ENCODE peak calls at places on chromosomes 5 and 9, in seven cellular contexts. L is OCI-LY7, D is AG04449, S is NT2/D1, Z is astrocyte of the cerebellum, B is A549, V is choroid plexus epithelial cell. N is an unnamed sample.

GRCh38 chr5:137743031-137743640 is 7.2 kb upstream of the KLHL3 start:
- DNase-seq in L (peak), D (no peak), S (peak), Z (peak), B (peak), V (peak), N (no peak)

GRCh38 chr5:93809430-93809829 is 68.0 kb upstream of the POU5F2 start:
- DNase-seq in L (no peak), D (no peak), S (no peak), Z (no peak), B (no peak), V (no peak), N (no peak)

GRCh38 chr9:34403554-34404380 is 27.1 kb upstream of the MYORG start:
- DNase-seq in L (peak), D (no peak), S (peak), Z (peak), B (peak), V (peak), N (peak)

GRCh38 chr9:70470050-70471015 is 55.9 kb upstream of the KLF9 start:
- DNase-seq in L (no peak), D (no peak), S (no peak), Z (no peak), B (no peak), V (no peak), N (no peak)

GRCh38 chr9:106146066-106146840 is 451.9 kb downstream of the TMEM38B start:
- DNase-seq in L (no peak), D (no peak), S (no peak), Z (no peak), B (no peak), V (no peak), N (no peak)

GRCh38 chr9:136629001-136629878 is 33.5 kb upstream of the EGFL7 start:
- DNase-seq in L (no peak), D (no peak), S (no peak), Z (no peak), B (no peak), V (no peak), N (peak)

GRCh38 chr9:133370680-133371079 is 5.2 kb downstream of the SURF4 start:
- DNase-seq in L (no peak), D (no peak), S (no peak), Z (no peak), B (no peak), V (no peak), N (no peak)

GRCh38 chr5:37478495-37478894 is 99.4 kb downstream of the WDR70 start:
- DNase-seq in L (no peak), D (no peak), S (no peak), Z (no peak), B (no peak), V (no peak), N (no peak)

GRCh38 chr5:89008291-89008690 is 125.3 kb upstream of the MEF2C start:
- DNase-seq in L (no peak), D (no peak), S (no peak), Z (no peak), B (no peak), V (no peak), N (no peak)

GRCh38 chr5:128536229-128536860 is 1.7 kb downstream of the FBN2 start:
- DNase-seq in L (no peak), D (no peak), S (no peak), Z (no peak), B (no peak), V (peak), N (no peak)

GRCh38 chr5:109611505-109611904 is 78.2 kb upstream of the MAN2A1 start:
- DNase-seq in L (no peak), D (no peak), S (no peak), Z (no peak), B (no peak), V (no peak), N (no peak)

GRCh38 chr5:44932922-44933585 is 124.3 kb downstream of the MRPS30 start:
- DNase-seq in L (no peak), D (no peak), S (no peak), Z (no peak), B (no peak), V (no peak), N (no peak)

GRCh38 chr5:6260846-6261245 is 117.5 kb downstream of the MED10 start:
- DNase-seq in L (no peak), D (no peak), S (no peak), Z (no peak), B (no peak), V (no peak), N (no peak)

GRCh38 chr5:172407241-172407691 is 47.1 kb downstream of the SH3PXD2B start:
- DNase-seq in L (no peak), D (no peak), S (no peak), Z (no peak), B (no peak), V (no peak), N (no peak)

GRCh38 chr9:134067904-134068741 is at the start of gene BRD3:
- DNase-seq in L (peak), D (peak), S (peak), Z (peak), B (peak), V (peak), N (peak)

GRCh38 chr9:125989524-125990180 is 242.5 kb downstream of the PBX3 start:
- DNase-seq in L (no peak), D (no peak), S (no peak), Z (no peak), B (no peak), V (no peak), N (no peak)

GRCh38 chr5:60346391-60346790 is 353.6 kb downstream of the DEPDC1B start:
- DNase-seq in L (no peak), D (no peak), S (no peak), Z (no peak), B (no peak), V (no peak), N (no peak)

GRCh38 chr5:169070413-169070812 is 230.5 kb downstream of the SLIT3 start:
- DNase-seq in L (no peak), D (no peak), S (no peak), Z (no peak), B (no peak), V (no peak), N (no peak)

GRCh38 chr5:174231961-174232487 is 186.5 kb downstream of the NSG2 start:
- DNase-seq in L (no peak), D (peak), S (no peak), Z (peak), B (no peak), V (peak), N (no peak)

GRCh38 chr5:173501271-173501670 is 115.2 kb downstream of the BOD1 start:
- DNase-seq in L (no peak), D (no peak), S (no peak), Z (no peak), B (no peak), V (no peak), N (no peak)

GRCh38 chr5:92777421-92777820 is 803.6 kb downstream of the NR2F1-AS1 start:
- DNase-seq in L (no peak), D (no peak), S (no peak), Z (no peak), B (no peak), V (no peak), N (no peak)

GRCh38 chr5:37776826-37777225 is 63.0 kb downstream of the GDNF start:
- DNase-seq in L (no peak), D (peak), S (no peak), Z (no peak), B (no peak), V (peak), N (no peak)

GRCh38 chr9:129075996-129076639 is 4.8 kb upstream of the DOLPP1 start:
- DNase-seq in L (no peak), D (no peak), S (no peak), Z (no peak), B (no peak), V (no peak), N (no peak)

GRCh38 chr9:78808087-78808486 is 511.2 kb downstream of the PSAT1 start:
- DNase-seq in L (no peak), D (no peak), S (no peak), Z (no peak), B (no peak), V (no peak), N (no peak)

GRCh38 chr9:123798203-123798602 is 131.7 kb downstream of the DENND1A start:
- DNase-seq in L (no peak), D (no peak), S (no peak), Z (no peak), B (no peak), V (no peak), N (no peak)

GRCh38 chr9:114849450-114849849 is 43.6 kb upstream of the TNFSF15 start:
- DNase-seq in L (no peak), D (no peak), S (no peak), Z (no peak), B (no peak), V (no peak), N (no peak)

GRCh38 chr5:138601444-138601843 is 26.2 kb upstream of the HSPA9 start:
- DNase-seq in L (no peak), D (peak), S (no peak), Z (peak), B (no peak), V (peak), N (no peak)

GRCh38 chr5:68456756-68457217 is 241.2 kb downstream of the PIK3R1 start:
- DNase-seq in L (no peak), D (no peak), S (no peak), Z (no peak), B (peak), V (peak), N (no peak)

GRCh38 chr5:78888580-78889187 is 96.4 kb downstream of the ARSB start:
- DNase-seq in L (no peak), D (no peak), S (no peak), Z (no peak), B (no peak), V (peak), N (peak)

GRCh38 chr9:131382850-131383729 is 10.8 kb upstream of the PRRC2B start:
- DNase-seq in L (no peak), D (no peak), S (peak), Z (peak), B (peak), V (peak), N (no peak)

GRCh38 chr9:13755551-13755950 is 476.1 kb upstream of the MPDZ start:
- DNase-seq in L (no peak), D (no peak), S (no peak), Z (no peak), B (no peak), V (no peak), N (no peak)

GRCh38 chr9:131276891-131277672 is 772 bp upstream of the FAM78A start:
- DNase-seq in L (peak), D (no peak), S (no peak), Z (no peak), B (no peak), V (no peak), N (no peak)

GRCh38 chr5:148452499-148453193 is 68.9 kb downstream of the FBXO38 start:
- DNase-seq in L (no peak), D (no peak), S (no peak), Z (no peak), B (no peak), V (no peak), N (no peak)

GRCh38 chr5:14063117-14063516 is 80.0 kb upstream of the TRIO start:
- DNase-seq in L (no peak), D (no peak), S (no peak), Z (no peak), B (no peak), V (no peak), N (no peak)

GRCh38 chr9:70106571-70106970 is 62.9 kb downstream of the MAMDC2 start:
- DNase-seq in L (no peak), D (no peak), S (no peak), Z (no peak), B (no peak), V (no peak), N (no peak)

GRCh38 chr9:20729545-20729944 is 45.5 kb downstream of the FOCAD start:
- DNase-seq in L (no peak), D (no peak), S (no peak), Z (no peak), B (no peak), V (peak), N (no peak)

GRCh38 chr5:77669677-77670076 is 31.2 kb upstream of the OTP start:
- DNase-seq in L (no peak), D (no peak), S (no peak), Z (no peak), B (no peak), V (no peak), N (no peak)

GRCh38 chr9:134174526-134175290 is 10.3 kb upstream of the RNU6ATAC start:
- DNase-seq in L (no peak), D (no peak), S (no peak), Z (no peak), B (no peak), V (no peak), N (no peak)

GRCh38 chr5:32339198-32339597 is 26.5 kb upstream of the MTMR12 start:
- DNase-seq in L (peak), D (no peak), S (no peak), Z (no peak), B (no peak), V (peak), N (no peak)

GRCh38 chr9:99822596-99823391 is 1.1 kb downstream of the NR4A3 start:
- DNase-seq in L (peak), D (no peak), S (no peak), Z (no peak), B (peak), V (peak), N (peak)

GRCh38 chr9:99826579-99826978 is 4.9 kb downstream of the NR4A3 start:
- DNase-seq in L (no peak), D (no peak), S (no peak), Z (no peak), B (no peak), V (no peak), N (no peak)

GRCh38 chr9:99823392-99824377 is 2.0 kb downstream of the NR4A3 start:
- DNase-seq in L (peak), D (no peak), S (no peak), Z (no peak), B (peak), V (peak), N (peak)

GRCh38 chr9:99825158-99826046 is 3.7 kb downstream of the NR4A3 start:
- DNase-seq in L (no peak), D (no peak), S (no peak), Z (no peak), B (no peak), V (no peak), N (peak)

GRCh38 chr9:99824378-99825157 is 2.9 kb downstream of the NR4A3 start:
- DNase-seq in L (peak), D (no peak), S (peak), Z (no peak), B (peak), V (peak), N (peak)
- H3K4me3 ChIP-seq in L (peak), D (peak), S (peak), Z (peak), B (peak), V (peak), N (peak)

DNA sequence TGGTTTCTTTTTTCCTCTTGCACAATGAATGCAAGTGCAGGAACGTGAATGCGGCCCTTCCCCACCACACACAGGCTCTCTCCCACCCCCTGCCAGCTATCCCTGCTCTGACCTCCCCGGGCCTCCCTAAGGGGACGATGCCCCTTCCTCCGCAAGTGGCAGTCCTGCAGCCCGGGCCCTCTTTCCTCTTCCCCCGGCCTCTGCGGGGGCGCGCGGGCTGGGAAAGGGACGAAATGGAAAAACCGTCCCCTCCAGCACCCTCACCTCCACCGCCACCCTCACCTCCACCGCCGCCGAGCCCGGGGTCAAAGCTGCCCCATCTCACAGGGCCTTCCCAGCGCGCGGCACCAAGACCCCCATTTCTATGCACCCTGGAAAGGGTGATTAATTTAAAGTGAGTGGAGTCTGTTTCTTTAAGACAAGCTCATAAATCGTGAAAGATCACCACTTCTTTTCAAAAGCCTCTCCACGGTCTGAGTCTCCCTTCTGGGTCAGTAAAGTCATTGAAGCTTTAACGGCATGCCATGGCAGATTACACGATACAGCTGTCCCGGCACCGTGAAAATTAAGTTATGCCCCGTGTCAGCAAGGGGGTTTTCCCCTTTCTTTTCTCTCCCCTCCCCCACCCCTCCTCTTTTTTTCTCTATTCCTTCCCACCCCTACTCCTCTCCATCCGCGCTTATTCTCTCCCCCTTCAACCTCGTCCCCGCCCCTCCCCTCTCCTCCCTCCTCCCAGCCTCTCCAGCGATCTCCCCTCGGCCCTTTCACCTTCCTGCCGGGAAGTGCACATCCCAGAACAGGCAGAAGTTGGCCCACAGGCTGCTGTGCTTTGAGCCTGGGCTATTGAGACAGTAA is 44.5 kb downstream of the GAS1 start:
- DNase-seq in L (no peak), D (no peak), S (peak), Z (no peak), B (no peak), V (no peak), N (no peak)
- H3K4me3 ChIP-seq in L (no peak), D (peak), S (peak), Z (peak), B (no peak), V (peak), N (no peak)

GRCh38 chr5:62385136-62385535 is 18.6 kb downstream of the DIMT1 start:
- DNase-seq in L (no peak), D (no peak), S (no peak), Z (no peak), B (no peak), V (no peak), N (no peak)
- H3K4me3 ChIP-seq in L (no peak), D (no peak), S (no peak), Z (no peak), B (no peak), V (no peak), N (no peak)

DNA sequence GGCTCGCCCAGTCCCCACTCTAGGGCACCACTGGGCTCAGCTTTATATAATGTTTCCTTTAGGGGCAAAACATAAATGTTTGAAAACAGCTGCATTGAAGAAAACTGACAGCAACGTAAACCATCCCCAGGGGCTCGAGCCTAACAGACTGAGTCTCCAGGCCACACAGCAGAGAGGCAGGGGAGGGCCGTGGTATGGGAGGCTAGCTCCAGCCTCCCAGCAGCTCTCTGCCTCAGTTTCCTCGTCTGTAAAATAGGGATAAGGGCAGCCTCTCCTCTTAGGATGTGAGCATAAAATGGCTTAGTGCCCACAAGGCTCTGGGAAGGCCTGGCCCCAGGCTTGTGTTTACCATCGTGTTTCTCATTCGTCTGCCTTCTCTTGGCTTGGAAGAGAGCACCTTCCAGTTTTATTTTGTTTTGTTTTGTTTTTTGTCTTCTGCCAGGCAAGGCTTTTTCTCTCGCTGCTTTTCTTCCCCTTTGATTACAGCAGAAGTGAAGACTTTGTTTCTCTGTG is 2.7 kb downstream of the ANKRD33B start:
- DNase-seq in L (peak), D (no peak), S (no peak), Z (no peak), B (no peak), V (no peak), N (no peak)
- H3K4me3 ChIP-seq in L (peak), D (peak), S (no peak), Z (peak), B (peak), V (no peak), N (no peak)

GRCh38 chr9:32340401-32340800 is 44.0 kb upstream of the ACO1 start:
- DNase-seq in L (no peak), D (no peak), S (no peak), Z (no peak), B (no peak), V (no peak), N (no peak)

GRCh38 chr9:32345243-32345642 is 39.2 kb upstream of the ACO1 start:
- DNase-seq in L (no peak), D (no peak), S (peak), Z (no peak), B (no peak), V (no peak), N (no peak)

GRCh38 chr9:32339424-32339823 is 45.0 kb upstream of the ACO1 start:
- DNase-seq in L (peak), D (no peak), S (no peak), Z (no peak), B (no peak), V (no peak), N (no peak)

GRCh38 chr9:32348289-32348688 is 36.2 kb upstream of the ACO1 start:
- DNase-seq in L (no peak), D (no peak), S (no peak), Z (peak), B (no peak), V (no peak), N (no peak)

GRCh38 chr9:32344551-32345182 is 39.8 kb upstream of the ACO1 start:
- DNase-seq in L (no peak), D (no peak), S (peak), Z (no peak), B (no peak), V (peak), N (no peak)
- H3K4me3 ChIP-seq in L (no peak), D (no peak), S (no peak), Z (no peak), B (no peak), V (peak), N (no peak)

N was measured in aorta.